ENCODE peak calls at places on chromosomes 13 and 19, in nine cellular contexts. X is A549, P is tibial nerve, H is upper lobe of left lung, G is ovary, L is stomach, I is transverse colon, D is SK-N-SH, A is sigmoid colon. F is an unnamed sample. For H3K4me1, the result is how much of the 10 kb centered on the place peaks cover.

GRCh38 chr13:113148940-113149503 is 9.4 kb upstream of the PROZ start:
- DNase-seq in D (no peak), X (no peak), A (no peak), I (no peak), H (peak), P (no peak), G (no peak), L (no peak), F (no peak)

GRCh38 chr13:21557995-21558394 is 46.0 kb downstream of the MICU2 start:
- DNase-seq in I (no peak), P (no peak), D (peak), X (peak), L (no peak), G (no peak), A (no peak), H (no peak), F (no peak)

GRCh38 chr13:37701306-37701705 is 102.7 kb upstream of the POSTN start:
- DNase-seq in I (no peak), G (no peak), A (no peak), P (peak), L (no peak), H (no peak), X (no peak), D (no peak), F (no peak)

GRCh38 chr13:32881074-32881791 is 135.0 kb upstream of the KL start:
- DNase-seq in L (no peak), I (no peak), G (no peak), D (no peak), H (no peak), X (no peak), A (no peak), P (no peak), F (no peak)

GRCh38 chr19:5942991-5943390 is 28.9 kb downstream of the CAPS start:
- DNase-seq in X (no peak), H (no peak), A (no peak), D (no peak), L (no peak), G (no peak), I (no peak), P (no peak), F (no peak)

GRCh38 chr13:28489536-28489935 is 5.4 kb downstream of the FLT1 start:
- DNase-seq in I (no peak), X (no peak), D (no peak), L (no peak), A (no peak), G (no peak), P (no peak), H (no peak), F (no peak)

GRCh38 chr19:15178629-15179308 is 22.0 kb downstream of the NOTCH3 start:
- DNase-seq in P (no peak), X (no peak), A (no peak), H (peak), I (no peak), G (no peak), D (no peak), L (no peak), F (no peak)

GRCh38 chr19:1068111-1069001 is 1.4 kb downstream of the ARHGAP45 start:
- DNase-seq in L (no peak), D (no peak), P (peak), X (no peak), A (no peak), I (peak), H (peak), G (no peak), F (peak)

GRCh38 chr13:75101997-75102720 is 379.8 kb downstream of the TBC1D4 start:
- DNase-seq in D (no peak), H (no peak), G (no peak), P (no peak), A (no peak), I (no peak), L (no peak), X (no peak), F (no peak)

GRCh38 chr13:98959775-98960325 is 18.0 kb downstream of the DOCK9 start:
- DNase-seq in G (no peak), A (no peak), P (no peak), H (no peak), D (no peak), X (no peak), I (no peak), L (no peak), F (no peak)

GRCh38 chr19:15238639-15239155 is 6.4 kb upstream of the EPHX3 start:
- DNase-seq in A (no peak), G (no peak), L (no peak), H (no peak), D (no peak), X (no peak), P (no peak), I (no peak), F (no peak)

GRCh38 chr13:109764045-109764444 is 22.3 kb downstream of the IRS2 start:
- DNase-seq in X (no peak), H (no peak), P (no peak), D (no peak), L (no peak), A (no peak), I (no peak), G (no peak), F (no peak)

GRCh38 chr19:11581740-11582139 is 4.3 kb upstream of the ACP5 start:
- DNase-seq in H (no peak), G (no peak), L (no peak), D (no peak), P (no peak), X (no peak), A (no peak), I (peak), F (no peak)

GRCh38 chr13:77516342-77516789 is 19.1 kb upstream of the SCEL start:
- DNase-seq in I (no peak), A (no peak), D (no peak), L (no peak), G (no peak), P (no peak), X (no peak), H (no peak), F (no peak)

GRCh38 chr13:29165840-29166239 is 345.7 kb downstream of the MTUS2 start:
- DNase-seq in A (no peak), G (no peak), I (no peak), D (no peak), P (no peak), H (no peak), X (no peak), L (no peak), F (no peak)

DNA sequence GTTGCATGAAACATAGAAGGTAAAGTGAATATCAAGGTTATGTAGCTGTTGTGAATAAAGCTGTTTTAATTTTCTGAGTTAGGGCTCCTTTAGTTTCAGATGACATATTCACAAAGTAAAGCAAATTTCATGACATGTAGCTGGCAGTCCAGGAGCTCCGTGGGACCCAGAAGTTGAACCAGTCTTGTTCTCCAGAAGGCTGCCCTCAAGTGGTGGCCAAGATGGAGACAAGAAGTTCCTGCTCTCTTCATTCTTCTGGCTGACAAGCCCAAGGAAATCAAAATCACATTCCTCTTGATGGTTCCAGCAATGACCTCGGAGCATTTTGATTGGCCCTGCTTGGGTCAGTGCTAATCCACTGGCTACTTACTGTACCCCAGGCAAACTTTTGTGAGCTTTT is 128.7 kb downstream of the LIG4 start:
- DNase-seq in A (no peak), D (no peak), P (no peak), G (no peak), H (no peak), X (no peak), I (no peak), L (no peak), F (no peak)
- TF ChIP-seq EP300 in A (no peak), D (no peak), P (no peak), G (no peak), H (no peak), X (no peak), I (no peak), L (no peak), F (no peak)

GRCh38 chr19:54287456-54287855 is 6.5 kb upstream of the LILRB2 start:
- DNase-seq in X (no peak), A (no peak), I (no peak), G (no peak), D (no peak), H (no peak), P (no peak), L (no peak), F (no peak)
- H3K4me1 ChIP-seq in X (under half), A (under half), I (under half), G (under half), D (under half), H (under half), P (under half), L (under half), F (under half)

GRCh38 chr19:35042954-35043604 is 1.6 kb downstream of the HPN start:
- DNase-seq in P (no peak), D (no peak), I (no peak), A (no peak), L (no peak), H (no peak), X (no peak), G (no peak), F (no peak)

GRCh38 chr19:35046461-35046860 is 4.9 kb downstream of the HPN start:
- DNase-seq in D (no peak), H (no peak), P (no peak), L (peak), G (no peak), X (no peak), A (no peak), I (no peak), F (no peak)

GRCh38 chr19:35045667-35046300 is 4.3 kb downstream of the HPN start:
- DNase-seq in X (peak), H (no peak), P (no peak), I (no peak), D (peak), L (no peak), G (no peak), A (no peak), F (no peak)

GRCh38 chr19:35043906-35044305 is 2.4 kb downstream of the HPN start:
- DNase-seq in X (no peak), D (no peak), L (no peak), G (no peak), I (no peak), A (no peak), P (no peak), H (no peak), F (no peak)

DNA sequence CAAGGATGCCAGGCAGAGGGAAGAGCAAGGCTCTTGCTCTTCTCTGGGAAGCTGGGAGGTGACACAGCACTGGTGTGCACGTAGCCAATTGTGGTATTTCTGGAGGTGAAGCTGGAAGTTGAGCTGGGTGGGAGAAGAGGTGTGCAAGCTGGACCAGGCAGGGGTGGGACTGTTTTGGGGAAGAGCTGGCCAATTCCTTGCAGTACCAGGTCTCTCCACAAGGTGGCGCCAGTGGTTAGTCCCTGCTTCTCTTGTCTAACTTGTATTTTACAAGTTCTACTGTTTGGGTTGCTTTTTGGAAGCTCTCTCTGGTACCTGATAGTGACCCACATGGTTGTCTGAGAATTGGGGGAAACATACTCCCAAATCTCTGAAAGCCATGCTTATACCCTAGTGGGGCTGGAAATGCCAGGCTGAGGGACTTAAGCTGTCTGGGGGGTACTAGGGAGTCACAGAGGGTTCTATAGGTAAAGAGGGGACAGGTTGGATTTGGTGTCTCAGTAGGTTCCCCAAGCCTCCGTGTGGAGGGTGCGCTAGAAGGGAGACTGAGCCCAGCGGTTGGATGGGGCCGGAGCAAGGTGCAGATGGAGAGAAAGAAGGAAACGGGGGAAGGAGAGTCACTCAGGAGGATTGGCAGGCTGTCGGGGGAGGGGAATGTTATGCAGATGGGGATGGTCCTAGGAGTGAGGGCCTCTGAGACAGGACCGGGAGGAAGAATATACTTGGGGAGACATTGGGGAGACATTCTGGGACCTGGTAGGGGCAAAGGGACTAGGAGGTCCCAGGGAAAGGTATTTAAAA is 3.0 kb downstream of the HPN start:
- DNase-seq in G (no peak), L (peak), P (peak), X (peak), I (peak), H (no peak), D (peak), A (no peak), F (no peak)
- TF ChIP-seq EP300 in G (no peak), L (no peak), P (no peak), X (no peak), I (no peak), H (no peak), D (no peak), A (no peak), F (no peak)

DNA sequence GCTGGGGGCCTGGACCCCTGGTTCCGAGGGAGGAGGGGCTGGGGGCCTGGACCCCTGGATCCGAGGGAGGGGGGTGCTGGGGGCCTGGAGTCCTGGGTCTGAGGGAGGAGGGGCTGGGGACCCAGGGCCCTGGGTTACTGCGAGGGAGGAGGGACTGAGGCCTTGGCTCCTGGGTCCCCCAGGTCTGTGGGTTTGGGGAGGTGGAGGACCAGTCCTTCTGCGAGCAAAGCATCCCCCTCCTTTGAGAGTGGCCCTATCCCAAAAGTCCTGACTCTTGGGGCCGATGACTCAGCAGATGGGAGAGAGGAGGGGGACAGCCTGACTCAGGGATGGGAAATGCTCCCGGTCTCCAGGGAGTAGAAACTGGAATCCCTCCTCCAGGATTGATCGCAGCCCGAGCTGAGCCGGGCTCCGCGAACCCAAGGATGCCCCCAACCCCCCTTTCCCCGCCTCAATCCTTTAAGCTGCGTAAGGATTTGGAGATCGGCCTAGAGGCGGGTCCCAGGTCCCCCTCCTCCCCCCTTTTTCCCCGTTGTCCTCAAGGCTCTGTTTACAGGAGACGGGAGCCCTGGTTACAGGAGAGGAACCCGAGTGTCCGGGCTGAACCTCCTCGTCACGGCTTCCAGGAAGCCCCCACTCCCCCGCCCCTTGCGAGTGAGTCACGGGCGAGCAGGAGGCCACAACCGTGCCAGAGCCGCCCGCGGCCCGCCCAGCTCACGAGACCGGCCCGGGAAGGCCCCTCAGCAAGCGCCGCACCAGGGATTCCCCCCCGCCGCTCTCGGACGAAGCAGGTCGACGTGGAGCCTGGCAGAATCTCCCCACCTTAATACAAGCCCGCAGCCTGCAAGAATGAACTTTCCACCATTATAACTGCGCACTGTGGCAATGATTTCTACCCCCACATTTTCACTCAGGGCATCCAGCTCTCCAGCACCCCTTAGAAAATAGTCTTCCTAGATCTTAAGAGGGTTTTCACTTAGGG is 3.0 kb upstream of the ZFP36 start:
- DNase-seq in G (peak), H (peak), D (no peak), X (peak), P (peak), A (peak), L (peak), I (peak), F (peak)
- H3K4me1 ChIP-seq in G (under half), H (half or more), D (under half), X (half or more), P (half or more), A (under half), L (half or more), I (half or more), F (half or more)

DNA sequence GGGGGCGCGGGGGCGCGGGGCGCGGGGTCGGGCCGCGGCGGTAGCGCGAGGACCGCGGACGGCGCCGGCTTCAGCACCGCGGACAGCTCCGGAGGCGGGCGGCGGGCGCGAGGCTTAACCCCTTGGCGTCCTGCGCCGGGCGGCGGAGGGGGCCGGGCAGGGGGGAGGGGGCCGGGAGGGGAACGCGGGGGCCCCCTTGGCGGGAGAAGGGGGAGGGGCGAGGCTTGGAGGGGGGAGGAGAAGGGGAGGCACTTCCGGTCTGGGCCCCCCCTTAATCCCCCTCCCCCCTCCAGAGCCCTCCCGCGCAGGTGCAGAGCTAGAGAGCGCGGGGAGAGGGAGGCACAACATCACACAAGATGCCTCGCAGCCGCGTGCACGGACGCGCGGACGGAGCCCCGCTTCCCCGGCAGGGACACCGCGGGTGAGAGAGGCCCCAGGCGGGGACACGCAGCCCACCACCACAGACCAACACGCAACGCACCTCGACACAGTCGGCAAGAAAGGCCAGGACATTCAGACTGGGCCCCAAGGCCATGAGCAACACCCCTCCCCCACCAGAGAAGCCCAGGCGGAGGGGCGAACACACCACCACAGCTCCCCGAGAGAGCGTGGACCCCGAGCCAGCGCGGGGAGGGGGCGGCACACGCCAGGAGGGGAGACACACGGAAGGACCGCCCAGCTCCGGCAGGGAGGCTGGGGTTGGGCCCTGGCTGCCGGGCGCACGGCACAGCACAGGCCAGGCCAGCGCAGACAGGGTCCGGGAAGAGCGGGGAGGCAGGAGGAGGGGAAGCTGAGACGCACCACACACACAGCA is 24.1 kb downstream of the SHANK1 start:
- DNase-seq in G (peak), X (no peak), H (peak), P (no peak), A (no peak), I (no peak), D (peak), L (no peak), F (no peak)
- TF ChIP-seq EP300 in G (no peak), X (no peak), H (no peak), P (no peak), A (no peak), I (no peak), D (no peak), L (no peak), F (no peak)

DNA sequence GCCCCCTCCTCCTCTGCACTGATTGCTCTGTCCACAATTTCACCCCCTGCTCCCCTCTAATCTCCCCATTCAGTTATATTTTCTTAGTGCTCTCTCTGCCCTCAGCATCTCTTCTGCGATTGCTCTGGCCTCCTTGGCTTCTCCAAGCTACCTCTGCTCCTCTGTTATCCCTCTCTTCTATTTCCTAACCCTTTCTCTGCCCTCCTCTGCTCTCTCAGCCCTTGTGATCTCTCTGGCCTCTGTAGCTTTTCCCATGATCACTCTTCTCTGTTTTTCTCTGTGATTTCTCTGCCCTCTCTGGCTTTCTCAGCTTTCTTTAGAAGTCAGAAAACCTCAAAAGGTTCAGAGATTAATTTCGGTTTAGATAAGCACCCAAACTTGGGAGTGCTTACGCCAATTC is 795.1 kb downstream of the DIAPH3 start:
- DNase-seq in A (no peak), H (no peak), X (no peak), L (no peak), I (no peak), P (no peak), D (no peak), G (no peak), F (no peak)
- H3K4me1 ChIP-seq in A (under half), H (under half), X (under half), L (under half), I (under half), P (under half), D (under half), G (under half), F (under half)

F was measured in suprapubic skin.